ENCODE peak calls at places on chromosomes 16 and 17, in five cellular contexts. E, S, I, W and V are unnamed samples.

GRCh38 chr17:4003501-4004421 is 39.5 kb upstream of the ATP2A3 start:
- DNase-seq in W (no peak), I (no peak), S (no peak), E (no peak), V (no peak)

GRCh38 chr16:29678691-29679267 is at the start of gene QPRT:
- DNase-seq in E (no peak), S (peak), W (peak), I (no peak), V (peak)

GRCh38 chr16:25108054-25108453 is 3.5 kb upstream of the LCMT1 start:
- DNase-seq in I (no peak), W (no peak), S (no peak), E (peak), V (no peak)

GRCh38 chr17:64019486-64020067 is 856 bp downstream of the ICAM2 start:
- DNase-seq in W (no peak), S (no peak), I (no peak), E (no peak), V (no peak)

GRCh38 chr16:79282806-79283205 is 317.7 kb downstream of the MAF start:
- DNase-seq in W (no peak), S (no peak), E (no peak), I (no peak), V (no peak)

GRCh38 chr17:48259710-48260291 is 152.2 kb downstream of the SNX11 start:
- DNase-seq in S (no peak), E (no peak), I (no peak), W (peak), V (no peak)

GRCh38 chr17:27529230-27529796 is 73.1 kb downstream of the KSR1 start:
- DNase-seq in W (no peak), S (no peak), I (peak), E (no peak), V (no peak)

GRCh38 chr17:72518810-72519597 is 398.2 kb downstream of the SOX9 start:
- DNase-seq in S (no peak), E (no peak), W (no peak), I (no peak), V (no peak)

GRCh38 chr17:10532026-10532425 is 13.7 kb upstream of the MYH1 start:
- DNase-seq in W (no peak), S (no peak), I (no peak), E (no peak), V (no peak)

GRCh38 chr17:45863857-45864654 is 19.4 kb downstream of the SPPL2C start:
- DNase-seq in E (no peak), I (no peak), S (no peak), W (no peak), V (no peak)

GRCh38 chr16:23081675-23082119 is 67.6 kb downstream of the USP31 start:
- DNase-seq in I (no peak), E (no peak), W (no peak), S (no peak), V (no peak)

GRCh38 chr17:35804658-35805192 is 4.6 kb upstream of the TAF15 start:
- DNase-seq in E (peak), I (no peak), S (no peak), W (peak), V (peak)

GRCh38 chr16:68779891-68780290 is 42.8 kb downstream of the CDH1 start:
- DNase-seq in W (no peak), I (no peak), E (no peak), S (no peak), V (no peak)

GRCh38 chr17:40993856-40994255 is at the start of gene KRTAP3-3:
- DNase-seq in E (no peak), I (no peak), S (no peak), W (no peak), V (no peak)

GRCh38 chr17:75232786-75233185 is 27.3 kb downstream of the NUP85 start:
- DNase-seq in S (no peak), I (no peak), W (no peak), E (no peak), V (no peak)

GRCh38 chr17:4900231-4901107 is 1.1 kb downstream of the C17orf107 start:
- DNase-seq in W (peak), S (no peak), I (no peak), E (peak), V (no peak)

GRCh38 chr16:973366-973765 is 2.6 kb upstream of the LMF1 start:
- DNase-seq in I (no peak), W (no peak), S (no peak), E (no peak), V (no peak)

GRCh38 chr17:75077490-75078096 is 10.2 kb upstream of the SLC16A5 start:
- DNase-seq in W (no peak), S (peak), E (no peak), I (no peak), V (peak)

GRCh38 chr17:52636443-52636842 is 477.9 kb upstream of the CA10 start:
- DNase-seq in E (no peak), S (no peak), I (no peak), W (no peak), V (no peak)

GRCh38 chr16:72242757-72243156 is 70.8 kb upstream of the PMFBP1 start:
- DNase-seq in W (no peak), I (no peak), S (no peak), E (no peak), V (no peak)

GRCh38 chr16:68737046-68737729 is at the start of gene CDH1:
- DNase-seq in W (peak), I (no peak), E (peak), S (peak), V (no peak)

GRCh38 chr16:57696240-57696639 is 1.6 kb downstream of the DRC7 start:
- DNase-seq in S (no peak), W (no peak), E (no peak), I (no peak), V (no peak)

GRCh38 chr17:18106211-18106610 is 2.3 kb upstream of the MYO15A start:
- DNase-seq in W (no peak), I (no peak), E (no peak), S (no peak), V (no peak)

GRCh38 chr17:5209396-5209795 is 17.7 kb upstream of the ZNF594 start:
- DNase-seq in S (no peak), W (no peak), I (no peak), E (no peak), V (no peak)

GRCh38 chr16:54282202-54282922 is 4.2 kb downstream of the IRX3 start:
- DNase-seq in S (no peak), E (no peak), W (peak), I (no peak), V (no peak)

GRCh38 chr16:87681990-87682570 is 79.8 kb downstream of the JPH3 start:
- DNase-seq in S (no peak), I (no peak), E (no peak), W (peak), V (no peak)